ENCODE peak calls at places on chromosomes 13 and 19, in five cellular contexts. U, S, V, I and E are unnamed samples.

GRCh38 chr19:41599175-41599966 is 23.4 kb downstream of the CEACAM21 start:
- DNase-seq in U (no peak), S (no peak), V (no peak), I (no peak), E (no peak)

GRCh38 chr19:12866416-12867119 is 14.7 kb downstream of the DNASE2 start:
- DNase-seq in U (no peak), S (no peak), V (no peak), I (no peak), E (no peak)

GRCh38 chr13:30864352-30865130 is 41.5 kb upstream of the MEDAG start:
- DNase-seq in U (peak), S (peak), V (no peak), I (peak), E (no peak)

GRCh38 chr13:104301216-104301975 is 1235.2 kb upstream of the SLC10A2 start:
- DNase-seq in U (no peak), S (no peak), V (no peak), I (no peak), E (no peak)

GRCh38 chr19:39425744-39426143 is 10.0 kb downstream of the RPS16 start:
- DNase-seq in U (no peak), S (no peak), V (no peak), I (no peak), E (no peak)

GRCh38 chr13:104641309-104641708 is 1575.1 kb upstream of the SLC10A2 start:
- DNase-seq in U (peak), S (peak), V (no peak), I (no peak), E (no peak)

GRCh38 chr13:38687246-38688229 is 661 bp downstream of the FREM2 start:
- DNase-seq in U (peak), S (peak), V (no peak), I (no peak), E (peak)

GRCh38 chr13:72774019-72774418 is 7.7 kb downstream of the DIS3 start:
- DNase-seq in U (no peak), S (peak), V (no peak), I (peak), E (peak)

GRCh38 chr13:35731471-35731870 is 255.0 kb upstream of the MAB21L1 start:
- DNase-seq in U (no peak), S (no peak), V (no peak), I (no peak), E (no peak)